ENCODE peak calls at places on chromosomes 1 and 21, in four cellular contexts. D, F, S and Z are unnamed samples.
A peak's percentile ranks its signal among the peaks of the same experiment; 100 is the strongest.

GRCh38 chr1:178774263-178774662 is 49.2 kb downstream of the RALGPS2 start:
- DNase-seq in S (no peak), D (no peak), F (no peak), Z (no peak)

GRCh38 chr1:162732566-162733335 is 57.8 kb upstream of the HSD17B7 start:
- DNase-seq in F (no peak), S (no peak), D (no peak), Z (peak; percentile 43)

GRCh38 chr1:3409737-3410434 is 44.6 kb upstream of the ARHGEF16 start:
- DNase-seq in S (peak; percentile 87), D (no peak), F (peak; percentile 38), Z (peak; percentile 32)

GRCh38 chr1:221157026-221157761 is 278.0 kb downstream of the HLX start:
- DNase-seq in D (no peak), S (no peak), F (no peak), Z (no peak)

GRCh38 chr1:29708818-29709710 is 472.7 kb downstream of the PTPRU start:
- DNase-seq in S (no peak), D (no peak), F (no peak), Z (no peak)

GRCh38 chr1:165144757-165145397 is 211.6 kb downstream of the LMX1A start:
- DNase-seq in D (peak; percentile 63), F (peak; percentile 40), S (peak; percentile 72), Z (peak; percentile 28)

GRCh38 chr21:44737706-44738354 is 26.5 kb upstream of the TSPEAR start:
- DNase-seq in D (no peak), S (no peak), F (no peak), Z (no peak)

GRCh38 chr1:169624887-169625286 is 5.0 kb downstream of the SELP start:
- DNase-seq in F (no peak), D (no peak), S (no peak), Z (no peak)

GRCh38 chr1:234154320-234155251 is 218.7 kb upstream of the COA6 start:
- DNase-seq in D (peak; percentile 68), S (peak; percentile 9), F (peak; percentile 22), Z (no peak)

GRCh38 chr1:227744668-227745067 is 9.4 kb downstream of the SNAP47 start:
- DNase-seq in F (no peak), S (no peak), D (no peak), Z (no peak)

GRCh38 chr1:86703696-86704455 is 500 bp upstream of the SH3GLB1 start:
- DNase-seq in D (peak; percentile 5), F (peak; percentile 47), S (no peak), Z (no peak)

GRCh38 chr1:14757260-14757625 is 158.8 kb downstream of the KAZN start:
- DNase-seq in S (no peak), D (no peak), F (no peak), Z (no peak)

GRCh38 chr1:222631611-222632208 is 13.8 kb downstream of the MIA3 start:
- DNase-seq in D (no peak), F (no peak), S (no peak), Z (no peak)

GRCh38 chr1:115753830-115754229 is 14.7 kb downstream of the CASQ2 start:
- DNase-seq in S (peak; percentile 80), F (no peak), D (no peak), Z (no peak)
- H3K4me1 ChIP-seq in S (peaks cover 39% of the 10 kb centered on the region), F (no peaks in the 10 kb centered on the region), D (no peaks in the 10 kb centered on the region), Z (no peaks in the 10 kb centered on the region)

GRCh38 chr1:23865543-23865930 is 2.6 kb downstream of the FUCA1 start:
- DNase-seq in S (no peak), D (no peak), F (no peak), Z (no peak)

GRCh38 chr1:23867542-23867952 is 543 bp downstream of the FUCA1 start:
- DNase-seq in F (no peak), S (no peak), D (peak; percentile 76), Z (no peak)

GRCh38 chr1:23868848-23869450 is 859 bp upstream of the FUCA1 start:
- DNase-seq in F (no peak), D (peak; percentile 66), S (no peak), Z (no peak)

GRCh38 chr1:23869818-23870217 is 1.7 kb upstream of the FUCA1 start:
- DNase-seq in D (no peak), S (no peak), F (no peak), Z (no peak)

GRCh38 chr1:23867953-23868847 is at the start of gene FUCA1:
- DNase-seq in F (peak; percentile 95), D (peak; percentile 99), S (peak; percentile 97), Z (peak; percentile 93)
- TF ChIP-seq POLR2A in F (peak; percentile 77), D (peak; percentile 66), S (peak; percentile 97), Z (peak; percentile 59)

DNA sequence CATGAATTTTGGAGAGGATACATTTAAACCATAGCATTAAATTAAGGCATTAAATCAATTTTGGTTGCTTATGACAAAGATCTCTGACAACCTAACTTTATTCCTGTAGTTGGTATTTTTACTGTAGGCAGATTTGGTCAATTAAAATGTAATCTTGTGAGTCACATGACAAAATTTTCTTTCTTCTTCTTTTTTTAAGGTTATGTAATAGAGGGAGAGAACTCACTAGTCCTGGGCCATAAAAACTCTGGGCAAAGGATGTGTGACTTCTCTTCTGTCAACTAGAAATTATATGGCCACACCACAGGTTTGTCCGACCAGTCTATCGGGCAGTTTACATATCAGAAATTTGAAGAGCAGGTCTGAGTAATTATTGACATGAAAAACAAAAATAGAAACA is 181.4 kb downstream of the RYR2 start:
- DNase-seq in S (no peak), D (no peak), F (no peak), Z (no peak)
- H3K4me1 ChIP-seq in S (peaks cover 29% of the 10 kb centered on the region), D (no peaks in the 10 kb centered on the region), F (no peaks in the 10 kb centered on the region), Z (no peaks in the 10 kb centered on the region)

DNA sequence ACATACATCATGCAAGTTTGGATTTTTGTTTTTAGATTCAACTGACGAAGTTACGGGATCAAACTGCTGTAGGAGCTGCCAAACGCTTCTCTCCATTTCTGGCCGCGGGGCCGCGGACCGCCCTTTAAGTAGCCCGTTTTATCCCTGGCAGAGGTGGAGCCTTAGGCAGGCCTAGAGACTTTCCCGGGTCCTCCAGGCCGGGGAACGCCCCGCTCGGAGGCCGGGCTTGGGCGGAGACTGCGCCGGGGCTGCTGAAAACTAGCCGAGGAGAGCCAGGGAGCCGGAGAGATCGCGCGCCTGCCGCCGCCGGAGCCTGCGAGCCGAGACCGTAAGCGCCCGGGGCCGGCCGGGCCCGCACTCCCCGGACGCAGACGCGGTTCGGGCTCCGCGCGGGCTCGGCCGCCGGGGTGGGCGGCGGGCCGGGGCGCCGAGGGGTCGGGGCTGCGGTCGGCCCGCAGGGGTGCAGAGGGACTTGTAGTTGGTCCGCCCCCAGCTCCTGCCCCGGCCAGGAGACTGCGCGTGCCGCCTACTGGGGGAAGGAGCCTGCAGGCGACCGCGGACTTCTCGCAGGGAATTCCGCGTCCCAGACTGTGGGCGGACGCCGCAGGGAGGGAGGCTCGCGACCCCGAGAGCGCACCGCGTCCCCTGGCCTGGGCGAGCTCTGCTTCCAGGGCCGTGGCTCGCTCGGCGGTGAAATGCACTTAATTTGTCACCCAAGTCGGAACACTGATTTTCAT is at the start of gene EPHX1:
- DNase-seq in D (peak; percentile 88), F (peak; percentile 91), S (peak; percentile 95), Z (peak; percentile 92)
- TF ChIP-seq POLR2A in D (no peak), F (peak; percentile 97), S (peak; percentile 99), Z (peak; percentile 93)

GRCh38 chr21:27806261-27806660 is 839.4 kb upstream of the ADAMTS5 start:
- DNase-seq in F (no peak), S (no peak), D (no peak), Z (no peak)

GRCh38 chr21:27803571-27803970 is 836.7 kb upstream of the ADAMTS5 start:
- DNase-seq in S (no peak), D (no peak), F (no peak), Z (no peak)

GRCh38 chr21:27804515-27804914 is 837.6 kb upstream of the ADAMTS5 start:
- DNase-seq in D (no peak), F (no peak), S (no peak), Z (no peak)

GRCh38 chr21:27807596-27807995 is 840.7 kb upstream of the ADAMTS5 start:
- DNase-seq in D (no peak), S (no peak), F (no peak), Z (peak; percentile 63)

GRCh38 chr21:27805696-27806095 is 838.8 kb upstream of the ADAMTS5 start:
- DNase-seq in D (no peak), S (no peak), F (no peak), Z (no peak)
- H3K4me1 ChIP-seq in D (no peaks in the 10 kb centered on the region), S (no peaks in the 10 kb centered on the region), F (no peaks in the 10 kb centered on the region), Z (no peaks in the 10 kb centered on the region)

GRCh38 chr1:203537806-203538464 is 44.0 kb downstream of the OPTC start:
- DNase-seq in S (no peak), D (no peak), F (no peak), Z (peak; percentile 64)

GRCh38 chr1:203536575-203536974 is 42.6 kb downstream of the OPTC start:
- DNase-seq in D (no peak), S (no peak), F (no peak), Z (no peak)

GRCh38 chr1:203538726-203539125 is 44.8 kb downstream of the OPTC start:
- DNase-seq in F (no peak), D (no peak), S (no peak), Z (no peak)

GRCh38 chr1:203534526-203534925 is 40.6 kb downstream of the OPTC start:
- DNase-seq in D (no peak), F (no peak), S (peak; percentile 24), Z (peak; percentile 99)

DNA sequence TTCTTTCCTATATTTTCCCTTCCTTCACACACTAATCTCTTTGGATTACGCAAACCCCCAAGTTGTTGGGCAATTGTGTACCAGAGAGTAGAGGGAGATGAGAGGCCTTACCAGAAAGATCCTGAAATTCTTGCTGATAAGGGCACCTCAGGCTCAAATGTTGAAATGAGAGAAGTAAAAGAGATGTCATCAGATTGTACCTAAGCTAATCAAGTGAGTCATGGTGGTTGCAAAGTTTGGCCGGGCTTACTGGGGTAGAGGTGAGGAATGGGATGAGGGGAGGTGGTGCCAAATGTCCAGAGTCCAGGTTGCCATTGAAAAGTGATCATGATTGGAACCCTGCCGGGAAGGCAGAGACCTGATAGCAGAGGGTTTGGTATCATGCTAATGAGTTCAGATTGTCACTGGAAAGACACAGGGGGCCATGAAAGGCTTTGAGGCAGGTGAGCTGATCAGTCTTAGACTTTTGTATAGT is 43.1 kb downstream of the OPTC start:
- DNase-seq in S (no peak), D (no peak), F (no peak), Z (peak; percentile 81)
- TF ChIP-seq POLR2A in S (no peak), D (no peak), F (no peak), Z (no peak)

DNA sequence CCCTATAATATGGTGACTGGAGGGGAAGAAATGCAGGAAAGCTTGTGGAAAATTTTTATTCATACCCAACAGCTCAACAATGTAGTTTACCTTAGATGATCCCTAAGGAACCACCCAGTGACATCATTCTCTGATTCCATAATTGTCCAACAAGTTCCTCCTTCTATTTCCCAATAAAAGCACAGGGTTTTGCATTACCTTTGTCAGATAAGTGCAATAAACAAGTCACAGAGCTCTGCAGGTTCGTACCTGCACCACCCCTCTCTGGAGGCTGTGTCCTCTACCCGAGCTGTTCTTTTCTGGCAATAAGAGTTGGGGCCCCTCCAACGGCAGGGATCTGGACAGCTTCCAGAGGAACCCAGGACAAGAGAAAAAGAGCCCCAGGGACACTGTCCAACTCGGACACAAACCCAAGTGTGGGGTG is 38.9 kb downstream of the RCAN1 start:
- DNase-seq in D (no peak), S (no peak), F (no peak), Z (no peak)
- H3K4me1 ChIP-seq in D (no peaks in the 10 kb centered on the region), S (no peaks in the 10 kb centered on the region), F (no peaks in the 10 kb centered on the region), Z (no peaks in the 10 kb centered on the region)

GRCh38 chr1:212035123-212035834 is at the start of the genes DTL and INTS7:
- DNase-seq in S (peak; percentile 99), D (peak; percentile 98), F (peak; percentile 99), Z (peak; percentile 98)
- TF ChIP-seq POLR2A in S (peak; percentile 71), D (peak; percentile 99), F (peak; percentile 38), Z (no peak)